ENCODE peak calls at places on chromosomes 11 and 22, in four cellular contexts. U, W, N and I are unnamed samples.

GRCh38 chr22:39559456-39560105 is 11.0 kb upstream of the CACNA1I start:
- DNase-seq in N (no peak), W (no peak), U (no peak), I (no peak)

GRCh38 chr22:21917206-21917958 is 35.3 kb downstream of the PPM1F start:
- DNase-seq in W (no peak), N (no peak), U (no peak), I (no peak)

GRCh38 chr22:17472886-17473285 is 90.4 kb upstream of the SLC25A18 start:
- DNase-seq in U (no peak), N (no peak), W (no peak), I (no peak)

GRCh38 chr11:75773595-75774353 is 5.2 kb downstream of the DGAT2 start:
- DNase-seq in N (no peak), W (no peak), U (no peak), I (peak; percentile 26)

GRCh38 chr11:61912530-61912898 is 4.9 kb downstream of the RAB3IL1 start:
- DNase-seq in U (no peak), N (peak; percentile 57), W (no peak), I (no peak)

GRCh38 chr22:31520036-31520435 is 23.7 kb downstream of the SFI1 start:
- DNase-seq in W (no peak), U (no peak), N (no peak), I (no peak)

GRCh38 chr11:19929655-19930054 is 217.0 kb downstream of the NAV2 start:
- DNase-seq in W (no peak), N (no peak), U (no peak), I (no peak)

GRCh38 chr11:117026593-117027330 is 71.5 kb downstream of the SIK3 start:
- DNase-seq in N (no peak), W (no peak), U (no peak), I (no peak)

GRCh38 chr22:22084089-22084711 is 101.6 kb upstream of the TOP3B start:
- DNase-seq in N (no peak), W (no peak), U (no peak), I (no peak)

GRCh38 chr22:23856721-23857605 is 712 bp upstream of the SLC2A11 start:
- DNase-seq in U (no peak), W (no peak), N (no peak), I (no peak)

GRCh38 chr22:41408665-41409064 is 26.9 kb downstream of the TEF start:
- DNase-seq in U (no peak), N (no peak), W (no peak), I (no peak)

GRCh38 chr22:20793386-20794131 is 19.6 kb downstream of the SERPIND1 start:
- DNase-seq in N (no peak), U (no peak), W (no peak), I (no peak)

GRCh38 chr11:1870721-1871466 is 18.0 kb downstream of the LSP1 start:
- DNase-seq in W (peak; percentile 64), U (no peak), N (no peak), I (peak; percentile 79)

GRCh38 chr11:10623797-10624761 is 55.6 kb upstream of the LYVE1 start:
- DNase-seq in W (no peak), U (no peak), N (peak; percentile 71), I (peak; percentile 80)

GRCh38 chr11:85746640-85747039 is 60.6 kb upstream of the CCDC89 start:
- DNase-seq in U (no peak), W (no peak), N (no peak), I (no peak)

GRCh38 chr22:48778308-48779195 is 1049.1 kb downstream of the BRD1 start:
- DNase-seq in N (peak; percentile 15), W (no peak), U (no peak), I (peak; percentile 73)

GRCh38 chr22:23772315-23773246 is at the start of gene MMP11:
- DNase-seq in U (no peak), N (no peak), W (peak; percentile 32), I (peak; percentile 79)

GRCh38 chr22:38467438-38467903 is 425 bp upstream of the KDELR3 start:
- DNase-seq in U (no peak), W (no peak), N (no peak), I (peak; percentile 83)

GRCh38 chr22:44597616-44598015 is 99.6 kb upstream of the RTL6 start:
- DNase-seq in W (no peak), N (no peak), U (no peak), I (no peak)

GRCh38 chr11:119236490-119236889 is 30.4 kb downstream of the CBL start:
- DNase-seq in N (no peak), W (no peak), U (no peak), I (no peak)

GRCh38 chr11:128894685-128895084 is 3.5 kb downstream of the KCNJ5 start:
- DNase-seq in N (peak; percentile 80), W (no peak), U (no peak), I (no peak)

GRCh38 chr11:134537296-134537695 is 125.3 kb upstream of the B3GAT1 start:
- DNase-seq in N (no peak), W (no peak), U (no peak), I (peak; percentile 62)

GRCh38 chr11:74731301-74732094 is at the start of gene CHRDL2:
- DNase-seq in W (no peak), U (no peak), N (no peak), I (no peak)

GRCh38 chr11:14266622-14267021 is 92.4 kb downstream of the RRAS2 start:
- DNase-seq in U (no peak), W (no peak), N (no peak), I (no peak)

GRCh38 chr22:47029244-47030001 is 267.0 kb downstream of the TBC1D22A start:
- DNase-seq in W (no peak), N (no peak), U (no peak), I (peak; percentile 70)

GRCh38 chr11:68118753-68119448 is 2.3 kb downstream of the CHKA start:
- DNase-seq in W (no peak), N (no peak), U (no peak), I (peak; percentile 10)

GRCh38 chr22:37485006-37485713 is 1.0 kb downstream of the MFNG start:
- DNase-seq in W (peak; percentile 48), N (no peak), U (peak; percentile 19), I (peak; percentile 84)

GRCh38 chr11:118565062-118565461 is 669 bp downstream of the IFT46 start:
- DNase-seq in W (no peak), N (no peak), U (no peak), I (peak; percentile 84)

GRCh38 chr22:45072322-45072903 is 62.6 kb upstream of the PHF21B start:
- DNase-seq in W (no peak), U (no peak), N (no peak), I (no peak)

GRCh38 chr11:96156379-96156722 is 186.6 kb downstream of the MAML2 start:
- DNase-seq in U (no peak), W (no peak), N (no peak), I (no peak)

GRCh38 chr22:45212306-45212709 is 28.4 kb downstream of the KIAA0930 start:
- DNase-seq in N (peak; percentile 62), W (no peak), U (no peak), I (peak; percentile 96)